ENCODE peak calls at places on chromosomes 11 and 22, in ten cellular contexts. V is mucosa of descending colon, O is lower leg skin, C is A549, E is prostate gland, K is fibroblast of pulmonary artery, Y is lower lobe of right lung, T is fibroblast of villous mesenchyme, L is fibroblast of lung, M is fibroblast of the aortic adventitia. N is an unnamed sample.

GRCh38 chr11:40986320-40986719 is 473.1 kb downstream of the LRRC4C start:
- DNase-seq in E (no peak), C (no peak), T (no peak), Y (no peak), V (no peak), K (no peak), M (no peak), O (no peak), L (peak), N (no peak)

GRCh38 chr11:70530010-70530409 is 131.7 kb downstream of the CTTN start:
- DNase-seq in L (no peak), K (no peak), M (no peak), Y (no peak), C (no peak), V (no peak), E (no peak), T (no peak), O (no peak), N (no peak)

GRCh38 chr11:48095779-48096470 is 115.6 kb downstream of the PTPRJ start:
- DNase-seq in L (peak), K (no peak), V (no peak), Y (no peak), M (peak), C (no peak), T (no peak), E (no peak), O (no peak), N (no peak)

GRCh38 chr22:39405346-39406085 is 5.9 kb downstream of the TAB1 start:
- DNase-seq in Y (no peak), L (peak), C (no peak), K (peak), O (no peak), T (peak), M (peak), V (peak), E (no peak), N (no peak)

GRCh38 chr11:128859563-128860441 is 7.3 kb downstream of the KCNJ1 start:
- DNase-seq in E (peak), C (peak), L (peak), V (peak), K (peak), M (peak), T (peak), O (no peak), Y (peak), N (no peak)

GRCh38 chr11:34194576-34195335 is 89.3 kb downstream of the NAT10 start:
- DNase-seq in E (no peak), K (no peak), Y (no peak), T (no peak), O (no peak), V (no peak), C (no peak), M (no peak), L (peak), N (no peak)

GRCh38 chr22:24894220-24894975 is 52.1 kb downstream of the LHFPL7 start:
- DNase-seq in K (peak), Y (peak), T (peak), V (peak), M (peak), E (peak), L (peak), C (peak), O (peak), N (peak)

GRCh38 chr11:3225159-3225758 is 6.6 kb upstream of the MRGPRG start:
- DNase-seq in L (no peak), K (no peak), Y (no peak), E (no peak), T (no peak), O (peak), C (no peak), V (no peak), M (no peak), N (no peak)

GRCh38 chr11:130383363-130384168 is 44.8 kb downstream of the ADAMTS8 start:
- DNase-seq in L (peak), T (peak), K (peak), C (no peak), E (no peak), Y (no peak), V (no peak), M (peak), O (peak), N (peak)

GRCh38 chr11:112968988-112969714 is 7.9 kb downstream of the NCAM1 start:
- DNase-seq in O (no peak), L (peak), E (no peak), T (no peak), V (no peak), Y (no peak), C (no peak), K (peak), M (peak), N (no peak)

GRCh38 chr11:369336-370018 is at the start of gene B4GALNT4:
- DNase-seq in V (peak), C (peak), T (peak), E (peak), K (peak), O (no peak), Y (peak), M (peak), L (peak), N (no peak)

GRCh38 chr22:19067696-19068348 is 54.4 kb downstream of the DGCR2 start:
- DNase-seq in C (no peak), T (no peak), E (no peak), O (no peak), Y (peak), K (no peak), L (no peak), V (no peak), M (no peak), N (no peak)

GRCh38 chr11:116376054-116376453 is 396.7 kb downstream of the BUD13 start:
- DNase-seq in Y (no peak), L (no peak), C (no peak), M (no peak), V (no peak), O (no peak), E (no peak), K (no peak), T (no peak), N (no peak)

GRCh38 chr22:21698430-21699329 is 32.9 kb downstream of the PPIL2 start:
- DNase-seq in E (no peak), C (no peak), T (peak), K (peak), Y (no peak), V (no peak), M (no peak), O (no peak), L (no peak), N (peak)

GRCh38 chr22:29093501-29093921 is 20.7 kb downstream of the KREMEN1 start:
- DNase-seq in T (peak), Y (no peak), O (no peak), C (no peak), M (peak), E (no peak), L (peak), V (no peak), K (no peak), N (peak)

GRCh38 chr11:126257764-126258163 is 10.9 kb downstream of the SRPRA start:
- DNase-seq in L (peak), C (no peak), E (no peak), K (peak), M (peak), Y (no peak), V (no peak), T (peak), O (no peak), N (no peak)

GRCh38 chr22:24474221-24474620 is 20.9 kb upstream of the UPB1 start:
- DNase-seq in Y (no peak), V (no peak), K (peak), M (peak), T (peak), E (no peak), C (no peak), L (peak), O (no peak), N (peak)

GRCh38 chr11:123159146-123159857 is 35.7 kb downstream of the CLMP start:
- DNase-seq in Y (peak), M (peak), O (no peak), V (no peak), K (peak), E (no peak), C (no peak), L (peak), T (peak), N (no peak)

GRCh38 chr11:125967515-125967914 is 21.7 kb downstream of the VSIG10L2 start:
- DNase-seq in M (no peak), L (no peak), C (no peak), Y (no peak), E (no peak), K (no peak), V (no peak), T (no peak), O (no peak), N (no peak)

GRCh38 chr11:126155402-126156187 is 55.9 kb downstream of the RPUSD4 start:
- DNase-seq in C (no peak), M (no peak), E (no peak), T (no peak), O (no peak), V (no peak), K (no peak), Y (no peak), L (no peak), N (no peak)

GRCh38 chr11:68963779-68964178 is 17.0 kb downstream of the MRGPRD start:
- DNase-seq in O (peak), V (no peak), T (no peak), C (no peak), L (no peak), Y (peak), E (no peak), K (no peak), M (no peak), N (no peak)

GRCh38 chr11:86663741-86664140 is 8.7 kb downstream of the ME3 start:
- DNase-seq in T (peak), V (no peak), L (no peak), C (no peak), M (no peak), Y (no peak), E (no peak), K (peak), O (no peak), N (no peak)

GRCh38 chr22:37848587-37849088 is 581 bp upstream of the EIF3L start:
- DNase-seq in V (no peak), E (no peak), Y (no peak), M (peak), K (peak), C (no peak), T (peak), L (peak), O (no peak), N (no peak)

GRCh38 chr22:21845558-21846452 is 21.6 kb downstream of the MAPK1 start:
- DNase-seq in L (no peak), T (no peak), K (no peak), M (no peak), E (no peak), O (no peak), C (no peak), Y (no peak), V (no peak), N (no peak)

GRCh38 chr11:131980878-131981668 is 610.7 kb downstream of the NTM start:
- DNase-seq in Y (no peak), V (no peak), T (no peak), K (no peak), M (peak), E (no peak), C (no peak), L (peak), O (no peak), N (no peak)

GRCh38 chr22:40182231-40182835 is 4.6 kb downstream of the TNRC6B start:
- DNase-seq in V (no peak), K (no peak), O (no peak), E (no peak), C (no peak), L (peak), M (peak), T (no peak), Y (no peak), N (no peak)

GRCh38 chr11:78453140-78453935 is 35.7 kb upstream of the GAB2 start:
- DNase-seq in M (peak), C (no peak), T (peak), V (no peak), Y (no peak), L (peak), E (no peak), K (peak), O (no peak), N (no peak)

GRCh38 chr22:20087319-20088262 is 7.5 kb downstream of the DGCR8 start:
- DNase-seq in O (no peak), K (no peak), C (no peak), M (no peak), V (peak), T (no peak), L (no peak), E (no peak), Y (peak), N (no peak)

GRCh38 chr11:128626913-128627665 is 39.7 kb upstream of the ETS1 start:
- DNase-seq in M (no peak), K (no peak), T (no peak), Y (no peak), V (no peak), O (no peak), E (no peak), C (no peak), L (no peak), N (no peak)

GRCh38 chr22:24225951-24226350 is 18.9 kb downstream of the GGT5 start:
- DNase-seq in V (no peak), M (no peak), L (no peak), K (no peak), T (no peak), O (no peak), E (no peak), Y (no peak), C (no peak), N (no peak)

GRCh38 chr22:40070701-40071100 is 75.9 kb downstream of the FAM83F start:
- DNase-seq in K (no peak), V (no peak), L (peak), M (peak), C (no peak), T (no peak), O (no peak), Y (no peak), E (no peak), N (no peak)

GRCh38 chr11:75351541-75352416 is at the start of gene ARRB1:
- DNase-seq in C (peak), T (peak), Y (peak), M (peak), E (no peak), K (peak), V (peak), O (peak), L (peak), N (no peak)
- TF ChIP-seq CTCF in C (no peak), T (peak), Y (no peak), M (no peak), E (no peak), K (no peak), V (peak), O (no peak), L (peak), N (no peak)

GRCh38 chr11:103648670-103649400 is 387.6 kb upstream of the DDI1 start:
- DNase-seq in Y (no peak), O (no peak), C (no peak), K (peak), V (no peak), E (no peak), M (peak), T (peak), L (peak), N (no peak)

GRCh38 chr11:103652013-103652412 is 384.4 kb upstream of the DDI1 start:
- DNase-seq in L (peak), C (no peak), E (no peak), K (peak), T (peak), Y (no peak), M (peak), O (no peak), V (no peak), N (no peak)

GRCh38 chr11:103649401-103649895 is 387.0 kb upstream of the DDI1 start:
- DNase-seq in M (no peak), O (no peak), L (no peak), Y (no peak), V (no peak), K (no peak), E (no peak), C (no peak), T (no peak), N (no peak)

GRCh38 chr11:103650330-103650729 is 386.1 kb upstream of the DDI1 start:
- DNase-seq in K (no peak), V (no peak), M (no peak), E (no peak), O (no peak), T (no peak), C (no peak), Y (no peak), L (no peak), N (no peak)

DNA sequence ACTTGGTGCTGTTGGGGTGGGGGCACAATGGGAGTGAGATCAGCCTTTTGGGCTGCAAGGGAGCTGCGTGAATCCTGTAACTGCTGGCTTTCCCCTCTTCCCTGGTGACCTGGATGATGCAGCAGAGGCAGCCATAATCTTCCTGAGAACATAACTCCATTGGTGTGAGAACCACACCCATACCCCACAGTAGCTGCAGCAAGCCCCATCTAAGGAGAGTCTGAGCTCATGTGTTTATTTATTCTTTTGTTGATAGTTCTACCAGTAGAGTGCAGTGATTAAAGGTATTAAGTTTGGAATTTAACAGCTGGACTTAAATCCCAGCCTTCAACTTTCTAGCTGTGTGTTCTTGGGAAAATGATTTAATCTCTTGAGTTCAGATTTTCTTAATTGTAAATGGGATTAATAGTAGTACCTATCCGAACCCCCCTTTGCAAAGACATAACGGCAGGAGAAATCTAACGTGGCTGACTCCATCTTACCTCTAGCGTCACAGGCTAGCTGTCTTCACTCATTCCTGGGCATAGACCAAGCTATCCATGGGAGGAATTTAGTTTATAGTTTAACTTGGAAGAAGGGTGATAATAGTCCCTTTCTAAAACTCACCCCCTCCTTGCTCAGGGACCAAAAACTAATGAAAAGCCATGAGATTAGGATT is 385.0 kb upstream of the DDI1 start:
- DNase-seq in Y (no peak), C (no peak), K (no peak), O (no peak), E (no peak), T (peak), M (no peak), L (no peak), V (no peak), N (no peak)
- H3K4me3 ChIP-seq in Y (no peak), C (no peak), K (no peak), O (no peak), E (no peak), T (no peak), M (no peak), L (no peak), V (no peak), N (no peak)

DNA sequence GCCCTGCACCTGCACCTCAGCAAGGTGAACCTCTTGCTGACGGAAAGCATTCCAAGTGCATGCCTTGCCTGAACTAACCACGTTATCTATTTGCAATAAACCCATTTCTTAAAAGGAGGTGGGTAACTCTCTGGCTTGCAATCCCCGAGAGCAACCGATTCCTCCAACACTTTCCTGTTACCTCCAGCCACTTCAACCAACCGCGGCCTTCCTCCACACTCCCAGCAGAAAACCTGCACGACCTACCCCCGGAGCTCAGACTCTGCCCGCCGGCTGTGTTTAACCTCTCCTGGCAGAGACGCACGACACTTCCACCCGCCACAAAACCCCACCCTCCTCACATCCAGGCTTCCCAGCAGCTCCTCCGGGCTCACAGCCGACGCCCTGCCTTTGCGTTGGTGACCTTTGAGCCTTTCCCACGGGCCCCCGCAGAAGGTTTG is 714 bp downstream of the SCO2 start:
- DNase-seq in C (no peak), Y (no peak), V (no peak), M (no peak), L (no peak), T (no peak), O (no peak), K (no peak), E (no peak), N (no peak)
- TF ChIP-seq CTCF in C (no peak), Y (no peak), V (no peak), M (no peak), L (no peak), T (no peak), O (no peak), K (no peak), E (no peak), N (no peak)

GRCh38 chr11:45921561-45922424 is 663 bp upstream of the LARGE2 start:
- DNase-seq in E (peak), V (peak), Y (peak), K (no peak), C (no peak), M (no peak), O (no peak), T (no peak), L (no peak), N (no peak)
- H3K4me3 ChIP-seq in E (peak), V (no peak), Y (peak), K (no peak), C (peak), M (no peak), O (no peak), T (no peak), L (no peak), N (no peak)

GRCh38 chr22:30627480-30627879 is 8.1 kb upstream of the SLC35E4 start:
- DNase-seq in K (peak), O (no peak), M (no peak), T (no peak), L (no peak), Y (no peak), V (no peak), E (no peak), C (no peak), N (no peak)

GRCh38 chr22:30628491-30628890 is 7.1 kb upstream of the SLC35E4 start:
- DNase-seq in L (no peak), O (no peak), E (no peak), C (no peak), T (no peak), Y (no peak), K (no peak), V (no peak), M (no peak), N (no peak)

GRCh38 chr22:30626413-30626812 is 9.2 kb upstream of the SLC35E4 start:
- DNase-seq in Y (no peak), C (no peak), L (no peak), O (no peak), M (no peak), T (no peak), K (no peak), E (no peak), V (no peak), N (no peak)
- TF ChIP-seq CTCF in Y (no peak), C (no peak), L (no peak), O (no peak), M (no peak), T (no peak), K (no peak), E (no peak), V (no peak), N (no peak)

DNA sequence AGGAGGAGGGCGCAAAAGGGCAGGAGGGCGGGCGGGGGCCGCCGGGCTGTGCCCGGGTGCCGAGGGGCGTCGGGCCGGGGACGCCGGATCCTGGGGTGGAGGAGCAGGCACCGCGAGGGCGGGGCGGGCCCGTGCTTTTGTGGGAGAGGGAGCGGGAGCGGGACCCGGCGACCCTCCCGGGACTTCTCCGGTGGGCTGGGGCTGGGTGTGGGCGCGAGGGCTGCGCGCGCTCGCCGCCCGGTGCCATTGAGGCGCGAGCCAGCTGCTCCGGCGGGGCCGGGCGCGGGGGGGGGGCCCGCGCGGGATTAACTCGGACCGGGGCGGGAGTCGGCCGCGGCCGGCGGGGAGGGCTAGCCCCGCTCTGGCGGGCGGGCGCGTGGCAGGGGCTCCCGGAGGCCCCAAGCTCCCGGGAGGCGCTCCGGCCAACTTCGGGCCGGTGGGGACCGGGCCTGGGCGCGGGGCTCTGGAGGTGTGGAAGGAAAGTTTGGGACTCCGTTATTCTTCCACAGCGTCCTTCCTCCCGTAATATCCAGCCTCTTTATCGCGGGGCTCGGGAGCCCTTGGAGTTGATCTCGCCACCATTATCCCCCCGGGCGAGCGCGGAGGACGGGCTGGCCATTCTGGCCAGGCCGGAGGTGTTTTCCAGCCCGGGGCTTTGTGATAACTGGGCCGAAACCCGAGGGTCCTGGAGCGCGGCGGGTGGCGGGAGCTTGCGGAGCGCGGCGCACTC is 941 bp downstream of the CECR2 start:
- DNase-seq in T (no peak), E (no peak), V (no peak), O (no peak), Y (no peak), L (no peak), K (no peak), M (no peak), C (no peak), N (no peak)
- H3K4me3 ChIP-seq in T (no peak), E (peak), V (no peak), O (peak), Y (peak), L (no peak), K (peak), M (no peak), C (peak), N (no peak)

GRCh38 chr11:67541198-67541597 is 18.0 kb upstream of the CABP2 start:
- DNase-seq in C (no peak), M (no peak), O (no peak), E (no peak), T (no peak), K (no peak), L (no peak), Y (no peak), V (no peak), N (no peak)
- TF ChIP-seq CTCF in C (no peak), M (no peak), O (no peak), E (no peak), T (no peak), K (no peak), L (no peak), Y (no peak), V (no peak), N (no peak)